ENCODE peak calls at places on chromosomes 3 and 15, in four cellular contexts. G, P, D and Q are unnamed samples.
A peak's percentile ranks its signal among the peaks of the same experiment; 100 is the strongest.

GRCh38 chr3:126678691-126679317 is 23.9 kb upstream of the TXNRD3 start:
- DNase-seq in G (no peak), P (no peak), D (no peak), Q (no peak)

GRCh38 chr3:126344380-126345041 is 12.7 kb downstream of the KLF15 start:
- DNase-seq in G (no peak), P (peak; percentile 59), D (no peak), Q (no peak)

GRCh38 chr3:124854027-124854426 is 33.1 kb downstream of the ITGB5 start:
- DNase-seq in G (no peak), P (no peak), D (no peak), Q (no peak)

GRCh38 chr15:88276821-88277220 is 20.3 kb upstream of the NTRK3 start:
- DNase-seq in G (no peak), P (no peak), D (no peak), Q (no peak)

GRCh38 chr3:13506680-13507079 is 26.6 kb downstream of the HDAC11 start:
- DNase-seq in G (no peak), P (no peak), D (no peak), Q (no peak)

GRCh38 chr15:63583027-63583426 is 14.2 kb upstream of the FBXL22 start:
- DNase-seq in G (no peak), P (no peak), D (no peak), Q (no peak)

GRCh38 chr3:175336406-175337133 is 477.4 kb downstream of the NAALADL2 start:
- DNase-seq in G (no peak), P (no peak), D (no peak), Q (no peak)

GRCh38 chr15:50676799-50677483 is 9.7 kb downstream of the TRPM7 start:
- DNase-seq in G (no peak), P (no peak), D (no peak), Q (no peak)